ENCODE peak calls at places on chromosomes 1 and 21, in seven cellular contexts. M is lung, Q is IMR-90, A is right lobe of liver, B is ovary, N is fibroblast of lung, H is AG09309. O is an unnamed sample.

GRCh38 chr1:110053557-110054428 is 16.7 kb downstream of the ALX3 start:
- DNase-seq in B (peak), H (no peak), M (peak), A (peak), N (peak), Q (peak), O (peak)

GRCh38 chr1:48572632-48573258 is 100.7 kb upstream of the SPATA6 start:
- DNase-seq in M (peak), B (peak), A (peak), Q (peak), N (peak), H (peak), O (peak)

GRCh38 chr1:40338745-40339419 is 21.8 kb upstream of the COL9A2 start:
- DNase-seq in H (no peak), Q (peak), A (peak), B (peak), M (peak), N (peak), O (peak)

GRCh38 chr1:201911827-201912571 is 23.3 kb downstream of the SHISA4 start:
- DNase-seq in M (no peak), A (no peak), N (no peak), H (no peak), Q (no peak), B (no peak), O (no peak)

GRCh38 chr1:183198463-183198862 is 12.4 kb downstream of the LAMC2 start:
- DNase-seq in H (peak), N (peak), B (no peak), Q (peak), M (no peak), A (no peak), O (peak)

GRCh38 chr1:110927484-110928075 is 36.1 kb downstream of the LRIF1 start:
- DNase-seq in Q (peak), H (no peak), M (no peak), A (no peak), N (no peak), B (no peak), O (peak)

GRCh38 chr1:235917267-235917811 is 50.6 kb upstream of the LYST start:
- DNase-seq in H (peak), M (peak), B (peak), N (peak), Q (peak), A (peak), O (peak)

GRCh38 chr1:202279806-202280205 is 61.9 kb downstream of the UBE2T start:
- DNase-seq in M (no peak), H (no peak), Q (peak), A (no peak), N (no peak), B (no peak), O (no peak)

GRCh38 chr1:3393987-3394920 is 60.2 kb upstream of the ARHGEF16 start:
- DNase-seq in Q (no peak), B (no peak), A (no peak), M (no peak), H (no peak), N (no peak), O (no peak)

GRCh38 chr1:15592285-15592684 is 7.4 kb upstream of the AGMAT start:
- DNase-seq in B (no peak), H (no peak), N (no peak), Q (no peak), A (no peak), M (no peak), O (peak)

GRCh38 chr1:101233495-101233894 is 3.3 kb upstream of the S1PR1 start:
- DNase-seq in Q (no peak), H (no peak), B (no peak), A (no peak), N (no peak), M (no peak), O (no peak)

DNA sequence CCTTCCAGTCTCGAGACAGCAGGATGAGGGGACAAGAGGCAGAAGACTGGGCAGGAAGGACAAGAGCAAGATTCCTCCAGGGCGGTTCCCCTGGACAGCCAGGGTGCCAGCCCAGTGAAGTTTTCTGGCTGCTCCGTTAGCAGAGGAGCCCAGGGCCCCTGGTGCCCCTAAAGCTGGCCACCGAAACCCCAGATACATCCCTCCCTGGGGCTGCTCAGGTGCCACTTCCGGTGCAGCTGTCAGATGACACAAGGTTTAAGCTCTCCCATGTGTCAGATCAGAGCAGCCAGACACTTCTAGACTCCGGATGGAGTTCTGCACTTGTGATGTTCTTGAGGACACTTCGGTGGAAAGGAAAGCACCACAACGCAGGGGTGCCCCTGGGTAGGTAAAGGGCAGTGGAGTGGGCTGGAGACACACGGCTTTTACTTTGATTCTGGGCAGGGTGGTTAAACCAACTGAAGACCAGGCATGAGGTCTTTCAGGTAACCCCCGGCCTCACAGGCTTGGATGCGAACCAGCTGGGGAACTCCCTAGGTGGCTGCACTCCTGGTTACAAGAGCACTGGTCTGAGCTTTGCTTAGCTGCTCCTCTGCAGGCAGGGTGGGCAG is 85.7 kb downstream of the ITPKB start:
- DNase-seq in A (no peak), B (no peak), H (no peak), N (no peak), Q (no peak), M (no peak), O (no peak)
- H3K4me3 ChIP-seq in A (no peak), B (no peak), H (no peak), N (no peak), Q (no peak), M (no peak), O (no peak)

GRCh38 chr1:34984435-34985062 is 598 bp downstream of the TMEM35B start:
- DNase-seq in B (peak), N (peak), Q (peak), A (peak), H (no peak), M (peak), O (peak)

GRCh38 chr1:34988147-34988546 is 3.0 kb upstream of the TMEM35B start:
- DNase-seq in A (no peak), N (no peak), Q (no peak), H (no peak), M (no peak), B (no peak), O (no peak)

GRCh38 chr1:34985063-34985770 is at the start of gene TMEM35B:
- DNase-seq in B (peak), Q (peak), H (no peak), M (peak), N (peak), A (peak), O (peak)

GRCh38 chr1:34988581-34988980 is 3.4 kb upstream of the TMEM35B start:
- DNase-seq in Q (no peak), H (no peak), M (no peak), N (no peak), B (no peak), A (no peak), O (no peak)

GRCh38 chr1:34987018-34987417 is 1.9 kb upstream of the TMEM35B start:
- DNase-seq in B (no peak), N (peak), Q (peak), M (no peak), A (no peak), H (peak), O (no peak)
- H3K4me3 ChIP-seq in B (no peak), N (no peak), Q (no peak), M (no peak), A (no peak), H (no peak), O (no peak)

GRCh38 chr1:224238212-224238611 is 55.2 kb downstream of the DEGS1 start:
- DNase-seq in M (no peak), B (no peak), H (no peak), N (no peak), A (no peak), Q (no peak), O (no peak)
- H3K4me3 ChIP-seq in M (no peak), B (no peak), H (no peak), N (no peak), A (no peak), Q (no peak), O (no peak)

DNA sequence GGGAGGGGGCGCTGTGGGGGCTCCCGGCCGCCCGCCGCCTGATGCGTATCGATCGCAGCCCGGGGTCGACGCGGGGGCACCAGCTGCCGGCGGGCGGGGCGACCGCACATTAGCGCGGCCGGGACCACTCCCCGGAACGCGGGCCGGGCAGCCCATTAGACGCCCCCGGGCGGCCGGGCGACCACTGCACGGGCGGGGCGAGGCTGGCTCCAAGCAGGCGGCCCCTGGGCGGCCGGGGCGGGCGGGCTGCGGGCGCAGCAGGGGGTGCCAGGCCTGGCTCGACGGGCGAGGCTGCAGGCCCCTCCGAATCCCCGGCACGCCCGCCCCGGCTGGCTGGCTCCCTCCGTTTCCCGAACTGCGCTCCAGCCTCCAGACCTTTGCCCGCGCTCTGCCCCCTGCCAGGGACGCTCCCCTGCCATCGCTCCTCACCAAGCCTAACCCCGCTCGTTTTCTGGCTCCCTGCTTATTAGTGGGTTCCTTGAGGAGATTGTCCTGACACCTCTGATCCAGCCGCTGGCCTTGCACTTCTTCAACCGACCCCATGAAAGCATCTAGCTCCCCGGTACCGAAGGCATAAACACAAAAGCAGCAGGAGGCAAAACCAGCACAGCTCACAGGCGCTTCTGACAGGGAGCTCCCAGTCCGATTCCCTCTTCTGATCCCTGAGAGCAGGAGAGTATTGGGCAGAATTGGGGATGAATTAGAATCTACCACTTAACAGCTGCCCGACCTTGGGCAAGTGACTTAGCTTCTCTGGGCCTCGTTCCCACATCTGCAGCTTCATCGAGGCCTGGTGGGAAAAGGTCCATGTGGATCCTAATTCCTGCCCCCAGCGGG is 92.6 kb upstream of the CASZ1 start:
- DNase-seq in Q (no peak), M (no peak), N (no peak), A (no peak), B (no peak), H (no peak), O (no peak)
- H3K4me3 ChIP-seq in Q (no peak), M (no peak), N (no peak), A (no peak), B (no peak), H (no peak), O (no peak)

DNA sequence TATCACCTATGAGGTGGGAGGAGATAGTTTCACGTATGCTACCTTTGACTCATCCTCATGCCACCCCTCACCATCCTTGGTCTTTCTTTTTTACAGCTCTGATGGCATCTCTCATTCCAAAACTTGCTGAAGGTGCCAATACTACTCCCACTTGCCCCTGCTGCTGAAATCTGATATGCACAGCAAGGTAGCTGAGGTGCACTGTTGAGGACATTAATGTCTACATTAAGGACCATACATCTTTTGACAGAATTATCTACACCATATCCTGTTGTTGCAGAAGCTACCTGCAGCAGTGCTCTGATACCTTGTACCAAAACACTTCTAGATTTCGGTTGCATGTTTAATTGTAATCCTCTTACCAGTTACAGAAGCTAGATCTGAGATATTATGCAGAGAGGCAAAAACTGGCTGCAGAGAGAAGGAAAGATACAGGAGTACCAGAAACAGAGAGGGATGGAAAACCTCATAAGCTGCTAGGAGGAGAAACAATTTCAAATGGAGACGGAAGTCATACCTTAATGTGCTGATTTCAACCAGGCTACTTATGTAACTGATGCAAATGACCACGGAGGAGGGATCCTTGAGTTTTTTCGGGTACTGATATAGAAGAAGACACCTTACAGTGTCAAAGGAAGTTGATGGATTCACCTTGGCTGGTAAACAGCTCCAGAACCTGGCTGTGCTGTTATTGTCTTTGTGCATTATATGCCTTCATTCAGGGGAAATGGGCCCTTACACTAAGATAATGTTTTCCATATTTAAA is 19.3 kb upstream of the PTPRC start:
- DNase-seq in A (no peak), Q (no peak), N (no peak), B (no peak), M (no peak), H (no peak), O (no peak)
- H3K4me3 ChIP-seq in A (no peak), Q (no peak), N (no peak), B (no peak), M (no peak), H (no peak), O (no peak)

GRCh38 chr1:210291088-210291487 is 37.6 kb upstream of the HHAT start:
- DNase-seq in Q (no peak), N (no peak), M (no peak), B (no peak), H (no peak), A (no peak), O (no peak)

GRCh38 chr1:210292276-210292851 is 36.3 kb upstream of the HHAT start:
- DNase-seq in M (peak), Q (no peak), A (peak), B (peak), H (no peak), N (no peak), O (no peak)

GRCh38 chr1:210289248-210289647 is 39.5 kb upstream of the HHAT start:
- DNase-seq in N (no peak), A (no peak), B (no peak), M (no peak), Q (no peak), H (no peak), O (no peak)

GRCh38 chr1:210293191-210293607 is 35.5 kb upstream of the HHAT start:
- DNase-seq in A (no peak), Q (peak), B (peak), N (peak), M (peak), H (peak), O (no peak)

GRCh38 chr1:210291786-210292275 is 36.9 kb upstream of the HHAT start:
- DNase-seq in M (no peak), B (no peak), Q (no peak), N (peak), H (peak), A (no peak), O (no peak)
- H3K4me3 ChIP-seq in M (no peak), B (peak), Q (no peak), N (no peak), H (peak), A (no peak), O (no peak)

GRCh38 chr21:36976228-36976627 is 9.8 kb upstream of the HLCS start:
- DNase-seq in H (no peak), M (no peak), B (no peak), Q (no peak), N (no peak), A (no peak), O (no peak)

GRCh38 chr21:36981977-36982700 is 15.7 kb upstream of the HLCS start:
- DNase-seq in A (no peak), N (no peak), M (no peak), B (no peak), H (no peak), Q (no peak), O (no peak)

GRCh38 chr21:36980280-36981048 is 14.0 kb upstream of the HLCS start:
- DNase-seq in M (peak), B (peak), A (peak), Q (no peak), H (no peak), N (no peak), O (peak)

GRCh38 chr21:36976882-36977651 is 10.6 kb upstream of the HLCS start:
- DNase-seq in H (peak), Q (peak), M (peak), N (peak), B (no peak), A (no peak), O (peak)

DNA sequence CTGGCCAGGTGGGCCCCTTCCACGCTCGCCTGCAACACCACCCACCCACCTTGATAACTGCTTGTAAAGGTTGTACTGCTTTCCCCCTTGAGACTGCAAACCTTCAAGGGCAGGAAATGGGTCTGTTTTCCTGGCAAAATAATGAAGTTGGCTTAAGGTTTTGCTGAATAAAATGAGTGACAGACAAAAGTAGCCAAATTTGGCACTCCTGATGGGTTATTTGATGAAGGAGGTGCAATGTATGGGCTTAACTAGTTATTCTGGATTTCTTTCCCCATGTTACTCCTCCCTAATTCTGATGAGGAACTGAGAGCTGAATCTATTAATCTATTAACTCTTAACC is 14.6 kb upstream of the HLCS start:
- DNase-seq in Q (no peak), A (no peak), B (no peak), M (no peak), N (no peak), H (no peak), O (no peak)
- H3K4me3 ChIP-seq in Q (no peak), A (peak), B (no peak), M (no peak), N (peak), H (peak), O (peak)

GRCh38 chr1:114153621-114154145 is at the start of gene SYT6:
- DNase-seq in B (no peak), A (no peak), Q (no peak), H (no peak), N (no peak), M (no peak), O (no peak)
- H3K4me3 ChIP-seq in B (peak), A (peak), Q (no peak), H (peak), N (no peak), M (no peak), O (no peak)

GRCh38 chr1:215623162-215623561 is 56.1 kb downstream of the KCTD3 start:
- DNase-seq in H (no peak), Q (peak), B (no peak), N (peak), A (no peak), M (no peak), O (no peak)

DNA sequence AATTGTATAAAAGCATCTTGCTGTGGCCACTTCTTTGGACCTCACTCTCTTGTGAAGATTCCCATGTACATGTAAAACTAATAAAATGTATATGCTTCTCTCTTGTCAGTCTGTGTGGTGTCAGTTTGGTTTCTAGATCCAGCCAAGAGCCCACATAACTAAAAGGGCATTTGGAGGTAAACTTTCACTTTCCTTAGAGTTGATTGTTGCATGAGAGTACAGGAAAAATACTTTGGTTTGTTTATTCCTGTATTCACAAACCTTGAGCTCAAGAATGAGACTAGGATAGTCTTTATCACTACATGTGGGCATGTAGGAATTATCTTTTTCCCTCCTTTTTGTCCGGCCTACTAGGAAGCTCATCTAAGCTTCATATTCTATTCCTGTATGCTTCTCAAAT is 50.9 kb downstream of the KCTD3 start:
- DNase-seq in M (no peak), N (no peak), Q (peak), H (no peak), A (no peak), B (no peak), O (no peak)
- H3K4me3 ChIP-seq in M (no peak), N (no peak), Q (no peak), H (no peak), A (no peak), B (no peak), O (no peak)

O was measured in epithelial cell of esophagus.